ENCODE peak calls at places on chromosomes 2 and 18, in five cellular contexts. One of them, this sample, is unnamed. For H3K36me3, the result is how much of the 10 kb centered on the place peaks cover.

GRCh38 chr2:177553176-177553909 is 160.8 kb downstream of the AGPS start:
- DNase-seq in body of pancreas: no peak
- DNase-seq in HepG2: no peak
- DNase-seq in HCT116: no peak
- DNase-seq in sigmoid colon: no peak
- DNase-seq in this sample: no peak

GRCh38 chr2:105042189-105042588 is 4.3 kb downstream of the MRPS9 start:
- DNase-seq in HCT116: no peak
- DNase-seq in HepG2: no peak
- DNase-seq in sigmoid colon: no peak
- DNase-seq in body of pancreas: no peak
- DNase-seq in this sample: no peak

GRCh38 chr18:35577045-35577848 is 4.3 kb upstream of the GALNT1 start:
- DNase-seq in sigmoid colon: no peak
- DNase-seq in HCT116: no peak
- DNase-seq in body of pancreas: no peak
- DNase-seq in HepG2: no peak
- DNase-seq in this sample: no peak

GRCh38 chr2:127570282-127571250 is 35.1 kb downstream of the MYO7B start:
- DNase-seq in sigmoid colon: peak
- DNase-seq in HCT116: no peak
- DNase-seq in HepG2: no peak
- DNase-seq in body of pancreas: no peak
- DNase-seq in this sample: no peak

GRCh38 chr2:112642961-112643360 is 2.8 kb upstream of the SLC20A1 start:
- DNase-seq in HepG2: no peak
- DNase-seq in sigmoid colon: no peak
- DNase-seq in HCT116: no peak
- DNase-seq in body of pancreas: no peak
- DNase-seq in this sample: no peak

GRCh38 chr2:156088598-156088997 is 243.9 kb downstream of the NR4A2 start:
- DNase-seq in sigmoid colon: no peak
- DNase-seq in HCT116: no peak
- DNase-seq in HepG2: no peak
- DNase-seq in body of pancreas: no peak
- DNase-seq in this sample: no peak

GRCh38 chr2:234257859-234258561 is 207.5 kb downstream of the SPP2 start:
- DNase-seq in body of pancreas: peak
- DNase-seq in sigmoid colon: no peak
- DNase-seq in HepG2: peak
- DNase-seq in HCT116: peak
- DNase-seq in this sample: no peak

GRCh38 chr2:200403794-200404193 is 97.3 kb downstream of the SPATS2L start:
- DNase-seq in body of pancreas: no peak
- DNase-seq in sigmoid colon: no peak
- DNase-seq in HCT116: no peak
- DNase-seq in HepG2: peak
- DNase-seq in this sample: no peak

GRCh38 chr2:235793163-235793752 is 299.4 kb downstream of the AGAP1 start:
- DNase-seq in HCT116: no peak
- DNase-seq in sigmoid colon: peak
- DNase-seq in HepG2: peak
- DNase-seq in body of pancreas: no peak
- DNase-seq in this sample: no peak

GRCh38 chr2:202098336-202098735 is 25.3 kb downstream of the KIAA2012 start:
- DNase-seq in HepG2: no peak
- DNase-seq in sigmoid colon: no peak
- DNase-seq in body of pancreas: no peak
- DNase-seq in HCT116: no peak
- DNase-seq in this sample: no peak

GRCh38 chr2:233497692-233498091 is 68.9 kb downstream of the USP40 start:
- DNase-seq in body of pancreas: no peak
- DNase-seq in HCT116: no peak
- DNase-seq in HepG2: no peak
- DNase-seq in sigmoid colon: no peak
- DNase-seq in this sample: no peak

GRCh38 chr2:174878537-174879147 is 114.4 kb upstream of the CHRNA1 start:
- DNase-seq in sigmoid colon: no peak
- DNase-seq in HepG2: no peak
- DNase-seq in body of pancreas: peak
- DNase-seq in HCT116: no peak
- DNase-seq in this sample: no peak

GRCh38 chr2:205731521-205731965 is 49.2 kb downstream of the NRP2 start:
- DNase-seq in HCT116: no peak
- DNase-seq in body of pancreas: no peak
- DNase-seq in HepG2: peak
- DNase-seq in sigmoid colon: no peak
- DNase-seq in this sample: no peak

GRCh38 chr2:69917854-69918253 is 2.9 kb downstream of the MXD1 start:
- DNase-seq in HCT116: peak
- DNase-seq in body of pancreas: no peak
- DNase-seq in HepG2: no peak
- DNase-seq in sigmoid colon: no peak
- DNase-seq in this sample: no peak

GRCh38 chr2:213920014-213920413 is 490.8 kb upstream of the VWC2L start:
- DNase-seq in HCT116: no peak
- DNase-seq in sigmoid colon: no peak
- DNase-seq in HepG2: no peak
- DNase-seq in body of pancreas: no peak
- DNase-seq in this sample: no peak

GRCh38 chr2:80896576-80896975 is 592.0 kb upstream of the LRRTM1 start:
- DNase-seq in HCT116: no peak
- DNase-seq in sigmoid colon: no peak
- DNase-seq in body of pancreas: no peak
- DNase-seq in HepG2: no peak
- DNase-seq in this sample: no peak

GRCh38 chr2:167817908-167818307 is 429.5 kb downstream of the STK39 start:
- DNase-seq in HCT116: no peak
- DNase-seq in body of pancreas: no peak
- DNase-seq in sigmoid colon: no peak
- DNase-seq in HepG2: no peak
- DNase-seq in this sample: no peak

GRCh38 chr2:46849741-46850474 is 65.7 kb downstream of the MCFD2 start:
- DNase-seq in HepG2: no peak
- DNase-seq in sigmoid colon: peak
- DNase-seq in HCT116: no peak
- DNase-seq in body of pancreas: no peak
- DNase-seq in this sample: peak

GRCh38 chr18:24488824-24489493 is 28.5 kb downstream of the HRH4 start:
- DNase-seq in body of pancreas: no peak
- DNase-seq in HepG2: peak
- DNase-seq in sigmoid colon: no peak
- DNase-seq in HCT116: peak
- DNase-seq in this sample: no peak

GRCh38 chr18:47254341-47254939 is 3.0 kb upstream of the SKOR2 start:
- DNase-seq in sigmoid colon: no peak
- DNase-seq in body of pancreas: peak
- DNase-seq in HCT116: no peak
- DNase-seq in HepG2: peak
- DNase-seq in this sample: no peak

GRCh38 chr2:197073701-197074433 is 147.4 kb upstream of the PGAP1 start:
- DNase-seq in HCT116: no peak
- DNase-seq in sigmoid colon: peak
- DNase-seq in body of pancreas: no peak
- DNase-seq in HepG2: no peak
- DNase-seq in this sample: no peak

GRCh38 chr18:13566941-13567762 is 159.2 kb downstream of the FAM210A start:
- DNase-seq in body of pancreas: no peak
- DNase-seq in sigmoid colon: peak
- DNase-seq in HCT116: no peak
- DNase-seq in HepG2: no peak
- DNase-seq in this sample: peak

GRCh38 chr2:65602851-65603250 is 170.5 kb upstream of the SPRED2 start:
- DNase-seq in HepG2: no peak
- DNase-seq in HCT116: no peak
- DNase-seq in body of pancreas: no peak
- DNase-seq in sigmoid colon: no peak
- DNase-seq in this sample: no peak

GRCh38 chr18:62434798-62435197 is 88.0 kb upstream of the ZCCHC2 start:
- DNase-seq in HepG2: no peak
- DNase-seq in body of pancreas: no peak
- DNase-seq in HCT116: no peak
- DNase-seq in sigmoid colon: no peak
- DNase-seq in this sample: no peak

GRCh38 chr2:54629914-54630609 is 93.4 kb upstream of the EML6 start:
- DNase-seq in HCT116: no peak
- DNase-seq in HepG2: peak
- DNase-seq in body of pancreas: peak
- DNase-seq in sigmoid colon: no peak
- DNase-seq in this sample: no peak

DNA sequence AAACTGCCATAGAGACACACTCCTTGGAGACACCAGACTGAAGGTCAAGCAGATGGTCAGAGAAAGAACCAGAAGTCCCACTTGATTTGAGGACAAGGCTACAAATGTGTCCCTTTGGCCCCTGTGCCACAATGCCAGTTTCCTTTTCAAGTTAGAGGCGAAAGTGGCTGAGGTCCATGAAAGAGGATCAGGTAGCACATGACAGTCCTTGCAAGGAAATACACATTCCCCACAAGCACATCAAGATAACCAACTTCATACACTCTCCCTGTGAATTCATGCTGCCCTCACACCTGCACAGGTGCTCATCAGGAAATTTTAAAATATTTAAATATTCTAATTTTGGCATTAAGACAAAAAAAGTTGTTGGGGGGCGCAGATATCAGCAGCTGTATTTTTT is 218.6 kb downstream of the TCF4 start:
- DNase-seq in sigmoid colon: no peak
- DNase-seq in body of pancreas: no peak
- DNase-seq in HepG2: no peak
- DNase-seq in HCT116: no peak
- DNase-seq in this sample: no peak
- H3K36me3 ChIP-seq in sigmoid colon: under half
- H3K36me3 ChIP-seq in body of pancreas: under half
- H3K36me3 ChIP-seq in HepG2: under half
- H3K36me3 ChIP-seq in HCT116: under half
- H3K36me3 ChIP-seq in this sample: under half

DNA sequence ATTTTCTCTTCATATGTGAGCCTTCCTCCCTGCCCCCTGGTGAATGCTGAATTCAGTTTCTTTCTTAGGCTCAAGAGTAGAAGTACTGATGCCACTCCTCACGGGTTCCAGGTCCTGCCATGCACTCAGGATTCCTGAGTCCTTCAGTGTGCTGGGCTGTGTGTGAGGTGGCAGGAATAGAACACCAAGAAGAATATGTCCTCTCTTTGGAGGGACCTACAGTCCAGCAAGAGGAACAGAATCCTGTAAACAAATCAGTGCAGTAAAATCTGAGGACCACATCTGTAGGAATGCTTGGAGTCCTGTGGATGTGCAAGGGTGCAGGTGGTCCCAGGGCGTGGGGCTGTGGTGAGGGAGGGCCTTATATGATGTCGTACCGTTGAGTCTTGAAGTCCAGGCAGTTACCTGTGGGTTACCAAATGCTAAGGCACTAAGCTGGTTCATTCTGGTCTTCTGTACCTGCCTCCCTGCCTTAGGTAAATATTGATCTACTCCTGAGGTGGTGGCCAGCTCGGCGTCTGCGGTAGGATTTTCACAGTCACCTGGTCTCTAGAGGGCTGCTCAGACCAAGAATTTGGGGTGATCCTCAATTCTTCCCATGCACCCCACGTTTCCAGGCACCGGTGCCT is 5.5 kb downstream of the ASAP2 start:
- DNase-seq in sigmoid colon: no peak
- DNase-seq in HepG2: no peak
- DNase-seq in HCT116: no peak
- DNase-seq in body of pancreas: no peak
- DNase-seq in this sample: no peak
- TF ChIP-seq POLR2A in sigmoid colon: no peak
- TF ChIP-seq POLR2A in HepG2: no peak
- TF ChIP-seq POLR2A in HCT116: no peak
- TF ChIP-seq POLR2A in body of pancreas: no peak
- TF ChIP-seq POLR2A in this sample: no peak

GRCh38 chr2:98576666-98577312 is 31.5 kb downstream of the COA5 start:
- DNase-seq in sigmoid colon: no peak
- DNase-seq in body of pancreas: no peak
- DNase-seq in HCT116: no peak
- DNase-seq in HepG2: no peak
- DNase-seq in this sample: no peak

GRCh38 chr2:98578231-98578630 is 30.1 kb downstream of the COA5 start:
- DNase-seq in sigmoid colon: no peak
- DNase-seq in body of pancreas: no peak
- DNase-seq in HCT116: no peak
- DNase-seq in HepG2: no peak
- DNase-seq in this sample: no peak

GRCh38 chr2:98580656-98581284 is 27.5 kb downstream of the COA5 start:
- DNase-seq in sigmoid colon: no peak
- DNase-seq in HCT116: no peak
- DNase-seq in HepG2: no peak
- DNase-seq in body of pancreas: no peak
- DNase-seq in this sample: no peak

GRCh38 chr2:98579926-98580325 is 28.4 kb downstream of the COA5 start:
- DNase-seq in body of pancreas: no peak
- DNase-seq in HepG2: no peak
- DNase-seq in HCT116: no peak
- DNase-seq in sigmoid colon: no peak
- DNase-seq in this sample: no peak

DNA sequence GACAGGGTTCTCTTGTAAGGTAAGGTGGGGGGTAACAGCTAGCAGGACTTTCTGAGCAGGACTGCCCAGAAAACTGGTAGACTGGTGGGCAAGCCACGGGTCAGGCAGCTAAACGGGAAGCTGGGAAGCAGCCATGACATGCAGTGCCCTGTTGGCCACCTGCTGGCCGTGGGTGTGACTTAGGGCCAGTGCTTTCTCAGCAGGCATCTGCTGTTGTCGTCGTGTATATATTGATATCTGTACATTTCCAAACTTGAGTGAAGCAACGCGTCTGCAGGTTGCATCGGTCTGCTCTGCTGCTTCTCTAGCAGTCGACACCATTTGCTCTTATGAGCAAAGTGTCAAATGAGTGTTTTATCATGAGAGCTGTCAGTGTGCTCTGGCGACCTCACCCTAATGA is 31.0 kb downstream of the COA5 start:
- DNase-seq in body of pancreas: no peak
- DNase-seq in sigmoid colon: no peak
- DNase-seq in HCT116: no peak
- DNase-seq in HepG2: no peak
- DNase-seq in this sample: no peak
- H3K36me3 ChIP-seq in body of pancreas: under half
- H3K36me3 ChIP-seq in sigmoid colon: under half
- H3K36me3 ChIP-seq in HCT116: under half
- H3K36me3 ChIP-seq in HepG2: under half
- H3K36me3 ChIP-seq in this sample: under half

GRCh38 chr2:121648206-121648605 is 1.1 kb downstream of the CLASP1 start:
- DNase-seq in body of pancreas: no peak
- DNase-seq in sigmoid colon: no peak
- DNase-seq in HepG2: peak
- DNase-seq in HCT116: no peak
- DNase-seq in this sample: no peak

GRCh38 chr2:121649402-121649651 is at the start of gene CLASP1:
- DNase-seq in sigmoid colon: peak
- DNase-seq in HepG2: peak
- DNase-seq in body of pancreas: peak
- DNase-seq in HCT116: peak
- DNase-seq in this sample: peak

GRCh38 chr2:121650554-121650930 is 1.3 kb upstream of the CLASP1 start:
- DNase-seq in HepG2: no peak
- DNase-seq in HCT116: no peak
- DNase-seq in sigmoid colon: no peak
- DNase-seq in body of pancreas: no peak
- DNase-seq in this sample: no peak

GRCh38 chr2:121648611-121649401 is 456 bp downstream of the CLASP1 start:
- DNase-seq in HCT116: no peak
- DNase-seq in HepG2: peak
- DNase-seq in sigmoid colon: peak
- DNase-seq in body of pancreas: peak
- DNase-seq in this sample: peak

GRCh38 chr2:121649652-121650553 is 641 bp upstream of the CLASP1 start:
- DNase-seq in HCT116: peak
- DNase-seq in sigmoid colon: peak
- DNase-seq in body of pancreas: peak
- DNase-seq in HepG2: peak
- DNase-seq in this sample: peak
- TF ChIP-seq POLR2A in HCT116: peak
- TF ChIP-seq POLR2A in sigmoid colon: peak
- TF ChIP-seq POLR2A in body of pancreas: peak
- TF ChIP-seq POLR2A in HepG2: peak
- TF ChIP-seq POLR2A in this sample: no peak

This sample was measured in Peyer's patch.